ENCODE peak calls at places on chromosomes 5 and 9, in seven cellular contexts. I, T, X, S, F, D and M are unnamed samples.

GRCh38 chr5:558871-559503 is 34.7 kb upstream of the SLC9A3 start:
- DNase-seq in S (no peak), F (no peak), X (peak; percentile 19), I (no peak), D (no peak), T (no peak), M (no peak)

GRCh38 chr5:59517926-59518585 is 375.5 kb downstream of the PDE4D start:
- DNase-seq in I (no peak), F (peak; percentile 75), T (peak; percentile 81), X (no peak), D (no peak), S (no peak), M (no peak)

GRCh38 chr5:79109527-79110492 is 1.8 kb upstream of the BHMT start:
- DNase-seq in X (no peak), I (peak; percentile 78), D (no peak), F (no peak), T (peak; percentile 2), S (no peak), M (peak; percentile 16)

GRCh38 chr9:89878687-89879086 is 273.9 kb downstream of the GADD45G start:
- DNase-seq in I (no peak), S (peak; percentile 44), X (peak; percentile 73), D (peak; percentile 70), F (no peak), T (no peak), M (no peak)

GRCh38 chr5:158288258-158288657 is 429.3 kb upstream of the CLINT1 start:
- DNase-seq in X (no peak), T (no peak), D (no peak), I (no peak), F (no peak), S (no peak), M (no peak)

GRCh38 chr5:120252839-120253238 is 211.3 kb upstream of the PRR16 start:
- DNase-seq in S (no peak), T (no peak), X (no peak), D (no peak), I (no peak), F (no peak), M (no peak)

GRCh38 chr5:75050415-75050814 is 1.9 kb downstream of the GCNT4 start:
- DNase-seq in X (no peak), I (peak; percentile 88), F (peak; percentile 3), S (no peak), D (peak; percentile 69), T (no peak), M (no peak)

GRCh38 chr9:19720374-19720773 is 68.5 kb downstream of the SLC24A2 start:
- DNase-seq in S (no peak), I (peak; percentile 82), F (peak; percentile 39), T (no peak), D (no peak), X (no peak), M (no peak)

GRCh38 chr5:60295423-60295822 is 401.9 kb upstream of the PDE4D start:
- DNase-seq in D (no peak), T (peak; percentile 30), F (peak; percentile 16), S (no peak), I (peak; percentile 69), X (no peak), M (peak; percentile 12)

GRCh38 chr9:112115955-112116354 is 59.1 kb downstream of the SUSD1 start:
- DNase-seq in X (no peak), T (no peak), I (no peak), D (no peak), S (no peak), F (no peak), M (no peak)

GRCh38 chr9:118316831-118317230 is 612.6 kb downstream of the TLR4 start:
- DNase-seq in F (no peak), D (no peak), S (no peak), X (no peak), I (no peak), T (no peak), M (no peak)

GRCh38 chr9:125807065-125807464 is 59.9 kb downstream of the PBX3 start:
- DNase-seq in T (no peak), F (no peak), D (no peak), S (no peak), X (no peak), I (no peak), M (no peak)

GRCh38 chr5:38452201-38452600 is 104.2 kb downstream of the LIFR start:
- DNase-seq in S (no peak), F (no peak), X (no peak), T (no peak), D (no peak), I (no peak), M (no peak)

GRCh38 chr9:134765785-134766184 is 114.8 kb upstream of the FCN2 start:
- DNase-seq in F (no peak), D (no peak), S (no peak), I (no peak), X (no peak), T (no peak), M (no peak)
- TF ChIP-seq POLR2AphosphoS5 in F (no peak), D (no peak), S (no peak), I (no peak), X (no peak), T (no peak), M (no peak)

DNA sequence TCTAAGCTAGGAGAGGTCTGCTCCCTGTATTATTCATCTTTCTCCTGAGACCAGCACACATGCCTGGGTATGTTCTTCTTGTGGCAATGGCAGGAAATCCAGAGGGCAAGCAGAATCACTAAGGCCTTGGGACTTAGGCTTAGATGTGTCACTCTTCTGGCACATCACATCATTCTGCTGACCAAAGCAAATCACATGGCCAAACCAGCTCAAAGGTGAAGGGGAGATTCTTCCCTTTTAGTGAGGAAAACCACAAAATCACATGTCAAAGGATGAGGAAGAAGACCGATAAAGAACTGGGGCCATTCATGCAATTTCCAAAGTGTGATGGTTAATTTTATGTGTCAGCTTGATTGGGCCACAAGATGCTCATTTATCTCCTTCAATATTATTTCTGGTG is 5.7 kb upstream of the AGGF1 start:
- DNase-seq in X (no peak), T (no peak), D (no peak), I (no peak), F (no peak), S (no peak), M (no peak)
- TF ChIP-seq CTCF in X (no peak), T (no peak), D (no peak), I (no peak), F (no peak), S (no peak), M (no peak)

GRCh38 chr5:143499480-143500114 is 96.1 kb upstream of the NR3C1 start:
- DNase-seq in I (peak; percentile 25), S (no peak), D (no peak), T (no peak), X (no peak), F (no peak), M (no peak)
- H3K4me3 ChIP-seq in I (no peak overlapping the region), S (no peak overlapping the region), D (no peak overlapping the region), T (no peak overlapping the region), X (no peak overlapping the region), F (no peak overlapping the region), M (no peak overlapping the region)

GRCh38 chr9:131679261-131680020 is 60.4 kb downstream of the RAPGEF1 start:
- DNase-seq in I (no peak), X (no peak), T (no peak), F (no peak), D (no peak), S (no peak), M (no peak)

GRCh38 chr9:131676431-131676972 is 63.4 kb downstream of the RAPGEF1 start:
- DNase-seq in X (no peak), D (no peak), F (no peak), T (no peak), I (no peak), S (peak; percentile 50), M (no peak)

GRCh38 chr9:131678499-131679111 is 61.3 kb downstream of the RAPGEF1 start:
- DNase-seq in F (peak; percentile 80), I (peak; percentile 58), S (peak; percentile 70), T (peak; percentile 83), D (peak; percentile 91), X (peak; percentile 90), M (peak; percentile 71)

GRCh38 chr9:131677051-131677444 is 62.8 kb downstream of the RAPGEF1 start:
- DNase-seq in S (no peak), T (no peak), X (no peak), I (no peak), F (no peak), D (no peak), M (no peak)

GRCh38 chr9:131677445-131678180 is 62.3 kb downstream of the RAPGEF1 start:
- DNase-seq in S (no peak), T (no peak), X (no peak), D (no peak), F (peak; percentile 94), I (no peak), M (peak; percentile 14)
- TF ChIP-seq POLR2AphosphoS5 in S (no peak), T (no peak), X (no peak), D (no peak), F (no peak), I (no peak), M (no peak)

DNA sequence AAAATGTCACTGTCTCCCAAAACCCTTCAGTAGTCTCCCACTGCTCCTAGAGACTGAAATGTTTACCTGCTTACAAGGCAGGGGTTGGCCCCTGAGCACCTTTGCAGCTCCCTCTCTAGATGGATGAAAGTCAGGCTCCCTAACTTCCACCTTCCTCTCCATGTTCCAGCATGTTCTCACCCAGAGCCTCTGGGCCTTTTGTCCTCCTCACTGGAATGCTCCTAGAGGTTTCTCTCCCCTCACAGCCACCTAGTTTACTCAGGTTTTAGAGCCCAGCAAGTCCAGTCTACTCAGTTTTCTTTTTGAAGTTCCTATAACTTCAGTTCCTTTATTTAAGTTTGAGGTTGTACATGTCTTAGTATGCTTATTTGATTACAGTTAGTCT is 815 bp upstream of the URM1 start:
- DNase-seq in F (no peak), X (no peak), D (no peak), I (no peak), S (no peak), T (no peak), M (no peak)
- TF ChIP-seq CTCF in F (no peak), X (no peak), D (no peak), I (no peak), S (no peak), T (no peak), M (no peak)